ENCODE peak calls at places on chromosomes 3 and 15, in four cellular contexts. One of them, this sample, is unnamed.

GRCh38 chr3:36394176-36394575 is 13.9 kb downstream of the STAC start:
- DNase-seq in stimulated activated naive CD8-positive, alpha-beta T cell treated with anti-CD3 and anti-CD28 coated beads, Interleukin-15, amount 100 ng/mL, for 72 hours: no peak
- DNase-seq in neural crest cell: no peak
- DNase-seq in foreskin fibroblast: no peak
- DNase-seq in this sample: no peak

GRCh38 chr15:52021128-52021671 is 2.2 kb downstream of the MAPK6 start:
- DNase-seq in foreskin fibroblast: peak
- DNase-seq in neural crest cell: no peak
- DNase-seq in stimulated activated naive CD8-positive, alpha-beta T cell treated with anti-CD3 and anti-CD28 coated beads, Interleukin-15, amount 100 ng/mL, for 72 hours: peak
- DNase-seq in this sample: peak

GRCh38 chr15:69976366-69976994 is 121.2 kb downstream of the TLE3 start:
- DNase-seq in stimulated activated naive CD8-positive, alpha-beta T cell treated with anti-CD3 and anti-CD28 coated beads, Interleukin-15, amount 100 ng/mL, for 72 hours: peak
- DNase-seq in foreskin fibroblast: peak
- DNase-seq in neural crest cell: peak
- DNase-seq in this sample: peak

GRCh38 chr3:16548721-16549120 is 35.2 kb upstream of the RFTN1 start:
- DNase-seq in foreskin fibroblast: peak
- DNase-seq in stimulated activated naive CD8-positive, alpha-beta T cell treated with anti-CD3 and anti-CD28 coated beads, Interleukin-15, amount 100 ng/mL, for 72 hours: no peak
- DNase-seq in neural crest cell: no peak
- DNase-seq in this sample: no peak

GRCh38 chr15:73346735-73347312 is 21.9 kb downstream of the HCN4 start:
- DNase-seq in neural crest cell: peak
- DNase-seq in foreskin fibroblast: peak
- DNase-seq in stimulated activated naive CD8-positive, alpha-beta T cell treated with anti-CD3 and anti-CD28 coated beads, Interleukin-15, amount 100 ng/mL, for 72 hours: peak
- DNase-seq in this sample: no peak

GRCh38 chr3:157119369-157119951 is 40.5 kb downstream of the CCNL1 start:
- DNase-seq in foreskin fibroblast: no peak
- DNase-seq in stimulated activated naive CD8-positive, alpha-beta T cell treated with anti-CD3 and anti-CD28 coated beads, Interleukin-15, amount 100 ng/mL, for 72 hours: peak
- DNase-seq in neural crest cell: no peak
- DNase-seq in this sample: no peak

GRCh38 chr3:163327086-163327485 is 1751.2 kb downstream of the SI start:
- DNase-seq in neural crest cell: no peak
- DNase-seq in stimulated activated naive CD8-positive, alpha-beta T cell treated with anti-CD3 and anti-CD28 coated beads, Interleukin-15, amount 100 ng/mL, for 72 hours: no peak
- DNase-seq in foreskin fibroblast: no peak
- DNase-seq in this sample: no peak

GRCh38 chr3:102024270-102024904 is 175.1 kb downstream of the NFKBIZ start:
- DNase-seq in neural crest cell: no peak
- DNase-seq in stimulated activated naive CD8-positive, alpha-beta T cell treated with anti-CD3 and anti-CD28 coated beads, Interleukin-15, amount 100 ng/mL, for 72 hours: no peak
- DNase-seq in foreskin fibroblast: no peak
- DNase-seq in this sample: no peak

GRCh38 chr3:4826237-4827100 is 152.8 kb upstream of the BHLHE40 start:
- DNase-seq in foreskin fibroblast: no peak
- DNase-seq in neural crest cell: no peak
- DNase-seq in stimulated activated naive CD8-positive, alpha-beta T cell treated with anti-CD3 and anti-CD28 coated beads, Interleukin-15, amount 100 ng/mL, for 72 hours: no peak
- DNase-seq in this sample: no peak

GRCh38 chr3:141242722-141243092 is 11.1 kb downstream of the PXYLP1 start:
- DNase-seq in neural crest cell: no peak
- DNase-seq in foreskin fibroblast: no peak
- DNase-seq in stimulated activated naive CD8-positive, alpha-beta T cell treated with anti-CD3 and anti-CD28 coated beads, Interleukin-15, amount 100 ng/mL, for 72 hours: no peak
- DNase-seq in this sample: no peak